ENCODE peak calls at places on chromosomes 11 and 22, in nine cellular contexts. X, K, M, L, C, O, R, H and D are unnamed samples.

GRCh38 chr11:115720537-115721308 is 216.5 kb upstream of the CADM1 start:
- DNase-seq in X (peak), K (no peak), M (no peak), L (no peak), C (no peak), O (no peak), R (no peak), H (no peak), D (no peak)

GRCh38 chr11:111945198-111945597 is 8.1 kb downstream of the DIXDC1 start:
- DNase-seq in X (no peak), K (no peak), M (no peak), L (no peak), C (no peak), O (no peak), R (no peak), H (no peak), D (no peak)

GRCh38 chr11:110251837-110252236 is 44.6 kb downstream of the RDX start:
- DNase-seq in X (no peak), K (peak), M (no peak), L (no peak), C (peak), O (no peak), R (no peak), H (no peak), D (peak)

GRCh38 chr11:71304045-71304444 is 51.7 kb upstream of the SHANK2 start:
- DNase-seq in X (no peak), K (no peak), M (no peak), L (no peak), C (no peak), O (no peak), R (no peak), H (no peak), D (no peak)

GRCh38 chr11:111019931-111020381 is 225.6 kb upstream of the POU2AF2 start:
- DNase-seq in X (no peak), K (no peak), M (no peak), L (no peak), C (no peak), O (no peak), R (no peak), H (no peak), D (no peak)

GRCh38 chr11:125448136-125448535 is 47.9 kb downstream of the FEZ1 start:
- DNase-seq in X (no peak), K (no peak), M (no peak), L (no peak), C (peak), O (no peak), R (no peak), H (no peak), D (no peak)

GRCh38 chr11:79471071-79471470 is 30.2 kb upstream of the TENM4 start:
- DNase-seq in X (no peak), K (no peak), M (no peak), L (no peak), C (no peak), O (no peak), R (no peak), H (no peak), D (no peak)

GRCh38 chr11:73236879-73237278 is 18.8 kb downstream of the P2RY2 start:
- DNase-seq in X (peak), K (peak), M (peak), L (no peak), C (no peak), O (peak), R (peak), H (peak), D (no peak)

GRCh38 chr11:122343247-122343646 is 227.2 kb upstream of the BLID start:
- DNase-seq in X (no peak), K (no peak), M (no peak), L (no peak), C (no peak), O (no peak), R (no peak), H (no peak), D (no peak)

GRCh38 chr22:35191412-35191811 is 65.9 kb upstream of the HMGXB4 start:
- DNase-seq in X (no peak), K (no peak), M (no peak), L (no peak), C (peak), O (no peak), R (no peak), H (no peak), D (no peak)

GRCh38 chr11:23078289-23078971 is 218.2 kb upstream of the CCDC179 start:
- DNase-seq in X (no peak), K (no peak), M (no peak), L (no peak), C (peak), O (no peak), R (no peak), H (no peak), D (no peak)

GRCh38 chr22:36922097-36922608 is 8.7 kb downstream of the CSF2RB start:
- DNase-seq in X (no peak), K (no peak), M (no peak), L (no peak), C (no peak), O (no peak), R (peak), H (no peak), D (no peak)

GRCh38 chr11:31958086-31958735 is 132.7 kb upstream of the RCN1 start:
- DNase-seq in X (peak), K (peak), M (peak), L (peak), C (no peak), O (peak), R (peak), H (peak), D (peak)

GRCh38 chr11:126025822-126026221 is 36.8 kb downstream of the CDON start:
- DNase-seq in X (no peak), K (no peak), M (no peak), L (no peak), C (no peak), O (no peak), R (no peak), H (no peak), D (no peak)

GRCh38 chr11:9868641-9869040 is 204.8 kb downstream of the SWAP70 start:
- DNase-seq in X (no peak), K (no peak), M (no peak), L (no peak), C (no peak), O (no peak), R (no peak), H (no peak), D (peak)

GRCh38 chr11:120707098-120707497 is 195.6 kb downstream of the GRIK4 start:
- DNase-seq in X (no peak), K (no peak), M (no peak), L (no peak), C (no peak), O (no peak), R (no peak), H (no peak), D (no peak)

GRCh38 chr11:2770556-2771301 is 70.9 kb upstream of the KCNQ1OT1 start:
- DNase-seq in X (no peak), K (peak), M (no peak), L (no peak), C (no peak), O (no peak), R (no peak), H (no peak), D (no peak)

GRCh38 chr11:72247584-72247983 is 3.6 kb upstream of the PHOX2A start:
- DNase-seq in X (no peak), K (no peak), M (no peak), L (no peak), C (no peak), O (no peak), R (no peak), H (no peak), D (no peak)

GRCh38 chr11:32584921-32585320 is 1.3 kb downstream of the EIF3M start:
- DNase-seq in X (no peak), K (no peak), M (no peak), L (no peak), C (no peak), O (no peak), R (no peak), H (no peak), D (no peak)

GRCh38 chr11:61303725-61304124 is 8.6 kb upstream of the VWCE start:
- DNase-seq in X (no peak), K (no peak), M (no peak), L (no peak), C (no peak), O (no peak), R (no peak), H (no peak), D (no peak)

GRCh38 chr22:34800265-34800664 is 265.7 kb upstream of the ISX start:
- DNase-seq in X (no peak), K (peak), M (no peak), L (no peak), C (no peak), O (no peak), R (peak), H (no peak), D (no peak)

GRCh38 chr22:25202290-25202921 is 2.7 kb downstream of the CRYBB3 start:
- DNase-seq in X (peak), K (peak), M (peak), L (peak), C (peak), O (peak), R (peak), H (peak), D (peak)

GRCh38 chr11:122159173-122159701 is 43.2 kb upstream of the BLID start:
- DNase-seq in X (peak), K (peak), M (no peak), L (no peak), C (no peak), O (no peak), R (peak), H (no peak), D (no peak)

GRCh38 chr11:18329196-18329870 is 7.0 kb downstream of the GTF2H1 start:
- DNase-seq in X (no peak), K (no peak), M (no peak), L (no peak), C (no peak), O (no peak), R (no peak), H (no peak), D (no peak)

GRCh38 chr22:46545041-46545796 is 7.8 kb upstream of the CELSR1 start:
- DNase-seq in X (no peak), K (no peak), M (no peak), L (no peak), C (no peak), O (no peak), R (no peak), H (no peak), D (no peak)

GRCh38 chr11:67301951-67302516 is 1.3 kb upstream of the SSH3 start:
- DNase-seq in X (peak), K (peak), M (no peak), L (no peak), C (no peak), O (peak), R (peak), H (no peak), D (peak)

GRCh38 chr11:72534859-72535547 is 100.7 kb upstream of the CLPB start:
- DNase-seq in X (no peak), K (no peak), M (peak), L (no peak), C (no peak), O (no peak), R (no peak), H (no peak), D (no peak)

GRCh38 chr11:10674991-10675440 is 18.5 kb downstream of the IRAG1 start:
- DNase-seq in X (no peak), K (peak), M (no peak), L (no peak), C (no peak), O (no peak), R (no peak), H (no peak), D (no peak)

GRCh38 chr11:130217632-130218031 is 58.0 kb downstream of the ST14 start:
- DNase-seq in X (no peak), K (no peak), M (no peak), L (no peak), C (no peak), O (no peak), R (no peak), H (no peak), D (no peak)